ENCODE peak calls at places on chromosomes 3 and 15, in six cellular contexts. S is activated naive CD8-positive, alpha-beta T cell treated with anti-CD3 and anti-CD28 coated beads, Interleukin-2, amount 50 U/mL, for 24 hours; Q is CD8-positive, alpha-beta T cell; N is bronchial epithelial cell; M is memory B cell; E is AG09319. Z is an unnamed sample.

GRCh38 chr3:10366681-10367101 is 45.8 kb upstream of the SEC13 start:
- DNase-seq in M (no peak), S (peak; percentile 53), Q (no peak), E (peak; percentile 83), N (peak; percentile 96), Z (no peak)

GRCh38 chr3:44420676-44421075 is 56.8 kb downstream of the ZNF445 start:
- DNase-seq in Q (no peak), E (no peak), N (no peak), S (no peak), M (no peak), Z (no peak)

GRCh38 chr3:195790891-195791290 is 20.8 kb downstream of the MUC4 start:
- DNase-seq in Q (no peak), N (no peak), E (no peak), M (no peak), S (no peak), Z (no peak)

GRCh38 chr15:75369897-75370581 is 1.6 kb upstream of the MAN2C1 start:
- DNase-seq in M (no peak), E (no peak), N (no peak), S (no peak), Q (no peak), Z (no peak)

GRCh38 chr3:39088889-39089288 is 18.5 kb downstream of the GORASP1 start:
- DNase-seq in M (no peak), N (peak; percentile 15), Q (no peak), E (no peak), S (no peak), Z (no peak)

GRCh38 chr15:70029297-70029701 is 68.4 kb downstream of the TLE3 start:
- DNase-seq in S (no peak), E (no peak), Q (no peak), N (no peak), M (no peak), Z (no peak)

GRCh38 chr3:72496055-72496690 is 352.1 kb downstream of the SHQ1 start:
- DNase-seq in N (no peak), Q (no peak), M (no peak), S (no peak), E (no peak), Z (no peak)

GRCh38 chr3:144770291-144770690 is 798.7 kb downstream of the DIPK2A start:
- DNase-seq in M (no peak), Q (no peak), E (no peak), N (no peak), S (no peak), Z (no peak)

GRCh38 chr3:19213608-19214220 is 65.4 kb downstream of the KCNH8 start:
- DNase-seq in S (no peak), N (peak; percentile 7), E (no peak), M (no peak), Q (no peak), Z (no peak)

GRCh38 chr3:26049956-26050355 is 260.1 kb downstream of the OXSM start:
- DNase-seq in Q (no peak), S (no peak), M (no peak), E (no peak), N (no peak), Z (no peak)

GRCh38 chr3:160170409-160171370 is 54.5 kb upstream of the C3orf80 start:
- DNase-seq in M (no peak), N (no peak), S (no peak), E (no peak), Q (no peak), Z (no peak)

GRCh38 chr15:74442604-74443003 is 8.8 kb upstream of the SEMA7A start:
- DNase-seq in N (no peak), Q (no peak), S (no peak), E (no peak), M (no peak), Z (no peak)

GRCh38 chr3:57060089-57060829 is at the start of gene SPATA12:
- DNase-seq in Q (no peak), S (no peak), N (peak; percentile 98), E (peak; percentile 38), M (no peak), Z (peak; percentile 51)

GRCh38 chr15:75042730-75043508 is 19.5 kb downstream of the PPCDC start:
- DNase-seq in N (peak; percentile 32), Q (peak; percentile 57), E (no peak), M (peak; percentile 73), S (peak; percentile 73), Z (peak; percentile 46)

GRCh38 chr3:27939940-27940339 is 217.8 kb upstream of the EOMES start:
- DNase-seq in N (peak; percentile 12), E (no peak), M (no peak), Q (no peak), S (no peak), Z (no peak)

GRCh38 chr3:136929984-136930671 is 27.7 kb upstream of the IL20RB start:
- DNase-seq in E (no peak), M (no peak), N (peak; percentile 60), S (no peak), Q (no peak), Z (peak; percentile 11)

GRCh38 chr3:95715137-95715536 is 1099.3 kb upstream of the EPHA6 start:
- DNase-seq in Q (no peak), E (no peak), S (no peak), N (no peak), M (no peak), Z (no peak)

GRCh38 chr3:183518446-183519185 is 36.9 kb downstream of the KLHL6 start:
- DNase-seq in E (no peak), M (no peak), N (no peak), S (no peak), Q (no peak), Z (no peak)

GRCh38 chr3:61847784-61848462 is 286.6 kb downstream of the PTPRG start:
- DNase-seq in N (no peak), S (no peak), Q (no peak), E (no peak), M (no peak), Z (no peak)

GRCh38 chr15:42048080-42048820 is 27.4 kb upstream of the PLA2G4E start:
- DNase-seq in E (no peak), N (peak; percentile 74), Q (no peak), S (no peak), M (no peak), Z (no peak)

GRCh38 chr15:86444527-86444926 is 364.9 kb downstream of the AGBL1 start:
- DNase-seq in S (no peak), E (no peak), M (no peak), N (peak; percentile 10), Q (no peak), Z (no peak)

GRCh38 chr15:34773916-34774315 is 19.1 kb upstream of the GJD2 start:
- DNase-seq in N (no peak), Q (no peak), M (no peak), E (no peak), S (no peak), Z (no peak)

GRCh38 chr3:105869982-105870381 is 1.2 kb upstream of the CBLB start:
- DNase-seq in E (no peak), M (no peak), N (no peak), S (no peak), Q (no peak), Z (no peak)

GRCh38 chr3:10006762-10007090 is 19.5 kb upstream of the FANCD2 start:
- DNase-seq in Q (no peak), E (no peak), S (no peak), N (no peak), M (no peak), Z (no peak)

GRCh38 chr3:66693461-66693912 is 192.7 kb upstream of the LRIG1 start:
- DNase-seq in Q (no peak), E (no peak), S (no peak), N (no peak), M (no peak), Z (no peak)

GRCh38 chr15:78360426-78360825 is 20.3 kb downstream of the CRABP1 start:
- DNase-seq in S (no peak), Q (no peak), M (no peak), E (peak; percentile 83), N (no peak), Z (no peak)

GRCh38 chr15:39585394-39585841 is 4.5 kb downstream of the THBS1 start:
- DNase-seq in E (peak; percentile 46), Q (no peak), M (no peak), S (no peak), N (peak; percentile 19), Z (no peak)

GRCh38 chr3:64030741-64031140 is 7.4 kb upstream of the PSMD6 start:
- DNase-seq in S (peak; percentile 81), N (peak; percentile 64), M (peak; percentile 71), E (no peak), Q (peak; percentile 58), Z (peak; percentile 35)

GRCh38 chr3:53286727-53287412 is 31.0 kb upstream of the TKT start:
- DNase-seq in S (no peak), E (no peak), N (no peak), Q (no peak), M (no peak), Z (no peak)

GRCh38 chr15:99735868-99736267 is 2.6 kb upstream of the LYSMD4 start:
- DNase-seq in S (no peak), N (no peak), M (no peak), Q (no peak), E (no peak), Z (no peak)

GRCh38 chr3:183449391-183449790 is 21.0 kb upstream of the MCF2L2 start:
- DNase-seq in M (no peak), E (no peak), N (no peak), S (no peak), Q (no peak), Z (no peak)

GRCh38 chr15:60643490-60644040 is 164.6 kb upstream of the ICE2 start:
- DNase-seq in S (no peak), N (no peak), Q (no peak), E (no peak), M (no peak), Z (no peak)

GRCh38 chr3:51622402-51622801 is 48.6 kb upstream of the TEX264 start:
- DNase-seq in N (peak; percentile 39), Q (no peak), E (no peak), S (no peak), M (no peak), Z (no peak)

GRCh38 chr3:122754867-122755835 is 38.5 kb downstream of the HSPBAP1 start:
- DNase-seq in S (no peak), E (no peak), M (peak; percentile 12), N (peak; percentile 69), Q (no peak), Z (no peak)

GRCh38 chr3:176814252-176814651 is 383.0 kb downstream of the TBL1XR1 start:
- DNase-seq in Q (no peak), S (peak; percentile 18), N (peak; percentile 44), E (no peak), M (no peak), Z (peak; percentile 1)

GRCh38 chr3:155153242-155154186 is 73.4 kb downstream of the MME start:
- DNase-seq in M (no peak), Q (no peak), N (peak; percentile 17), E (no peak), S (no peak), Z (no peak)

GRCh38 chr15:55221090-55222011 is 24.6 kb upstream of the RSL24D1 start:
- DNase-seq in M (no peak), E (peak; percentile 84), Q (no peak), S (peak; percentile 55), N (peak; percentile 96), Z (no peak)

GRCh38 chr3:64084640-64085039 is 61.3 kb upstream of the PSMD6 start:
- DNase-seq in N (peak; percentile 98), Q (no peak), M (no peak), S (no peak), E (no peak), Z (no peak)

Z was measured in C1 segment of cervical spinal cord.